ENCODE peak calls at places on chromosomes 7 and 10, in seven cellular contexts. J is posterior cingulate gyrus; L is ecto neural progenitor cell; X is activated CD8-positive, alpha-beta memory T cell treated with anti-CD3 and anti-CD28 coated beads, Interleukin-2, amount 50 U/mL, for 48 hours; H is RWPE1; P is effector memory CD4-positive, alpha-beta T cell; A is ACHN. U is an unnamed sample.

GRCh38 chr10:43958071-43958432 is 309.4 kb upstream of the ZNF32 start:
- DNase-seq in J (no peak), L (peak; percentile 20), X (no peak), H (no peak), P (no peak), A (no peak), U (no peak)

GRCh38 chr10:62230344-62231138 is 38.1 kb downstream of the RTKN2 start:
- DNase-seq in J (no peak), L (no peak), X (no peak), H (no peak), P (no peak), A (no peak), U (no peak)

GRCh38 chr7:20033621-20034200 is 183.5 kb downstream of the MACC1 start:
- DNase-seq in J (no peak), L (no peak), X (no peak), H (no peak), P (no peak), A (no peak), U (no peak)

GRCh38 chr7:1902231-1902855 is 232.3 kb downstream of the ELFN1 start:
- DNase-seq in J (peak; percentile 2), L (no peak), X (no peak), H (no peak), P (no peak), A (no peak), U (no peak)

GRCh38 chr7:29748286-29749099 is 57.8 kb upstream of the WIPF3 start:
- DNase-seq in J (no peak), L (no peak), X (no peak), H (peak; percentile 28), P (no peak), A (peak; percentile 74), U (no peak)

GRCh38 chr7:4775281-4776159 is at the start of gene AP5Z1:
- DNase-seq in J (peak; percentile 97), L (peak; percentile 97), X (peak; percentile 95), H (peak; percentile 99), P (peak; percentile 95), A (peak; percentile 99), U (peak; percentile 97)

GRCh38 chr10:74337330-74338016 is 186.5 kb downstream of the ADK start:
- DNase-seq in J (no peak), L (no peak), X (no peak), H (peak; percentile 56), P (no peak), A (peak; percentile 50), U (no peak)

GRCh38 chr10:88831709-88832108 is 19.9 kb downstream of the ANKRD22 start:
- DNase-seq in J (no peak), L (no peak), X (peak; percentile 57), H (no peak), P (peak; percentile 30), A (no peak), U (no peak)

GRCh38 chr10:62744136-62744535 is 60.4 kb upstream of the ADO start:
- DNase-seq in J (no peak), L (no peak), X (no peak), H (no peak), P (no peak), A (no peak), U (no peak)

GRCh38 chr10:126536148-126536547 is 134.3 kb downstream of the C10orf90 start:
- DNase-seq in J (no peak), L (no peak), X (no peak), H (no peak), P (no peak), A (no peak), U (no peak)

GRCh38 chr10:64286533-64286932 is 765.3 kb downstream of the REEP3 start:
- DNase-seq in J (no peak), L (no peak), X (no peak), H (no peak), P (no peak), A (no peak), U (no peak)

GRCh38 chr7:25009271-25009670 is 29.3 kb upstream of the OSBPL3 start:
- DNase-seq in J (no peak), L (no peak), X (no peak), H (peak; percentile 76), P (no peak), A (peak; percentile 24), U (no peak)

GRCh38 chr7:148286150-148286549 is 304.4 kb upstream of the C7orf33 start:
- DNase-seq in J (no peak), L (no peak), X (no peak), H (peak; percentile 38), P (no peak), A (peak; percentile 37), U (no peak)

GRCh38 chr7:5143935-5144903 is 45.8 kb upstream of the WIPI2 start:
- DNase-seq in J (peak; percentile 65), L (no peak), X (peak; percentile 67), H (no peak), P (peak; percentile 67), A (no peak), U (no peak)

GRCh38 chr10:2122431-2123124 is 385.3 kb upstream of the ADARB2 start:
- DNase-seq in J (no peak), L (no peak), X (no peak), H (peak; percentile 45), P (no peak), A (no peak), U (no peak)

GRCh38 chr10:2456834-2457233 is 610.5 kb upstream of the PFKP start:
- DNase-seq in J (no peak), L (no peak), X (no peak), H (no peak), P (no peak), A (no peak), U (no peak)

GRCh38 chr7:52648903-52649302 is 386.5 kb upstream of the POM121L12 start:
- DNase-seq in J (no peak), L (no peak), X (no peak), H (no peak), P (no peak), A (no peak), U (no peak)

GRCh38 chr7:85229544-85229943 is 42.7 kb upstream of the SEMA3D start:
- DNase-seq in J (no peak), L (no peak), X (no peak), H (no peak), P (no peak), A (no peak), U (no peak)

U was measured in left ventricle myocardium inferior.